ENCODE peak calls at places on chromosome 16, in five cellular contexts. One of them, this sample, is unnamed.

GRCh38 chr16:89449726-89450335 is 40.5 kb downstream of the ANKRD11 start:
- DNase-seq in head of caudate nucleus: no peak
- DNase-seq in AG09309: no peak
- DNase-seq in stimulated activated CD4-positive, alpha-beta T cell treated with anti-CD3 and anti-CD28 coated beads, Interleukin-12 subunit alpha, Interleukin-12 subunit beta, amount 100 ng/mL, for 4 hours: no peak
- DNase-seq in LHCN-M2: no peak
- DNase-seq in this sample: no peak

GRCh38 chr16:734208-734980 is 6.4 kb downstream of the CIAO3 start:
- DNase-seq in head of caudate nucleus: peak
- DNase-seq in LHCN-M2: no peak
- DNase-seq in AG09309: no peak
- DNase-seq in stimulated activated CD4-positive, alpha-beta T cell treated with anti-CD3 and anti-CD28 coated beads, Interleukin-12 subunit alpha, Interleukin-12 subunit beta, amount 100 ng/mL, for 4 hours: no peak
- DNase-seq in this sample: no peak

GRCh38 chr16:24430937-24431760 is 108.2 kb upstream of the RBBP6 start:
- DNase-seq in stimulated activated CD4-positive, alpha-beta T cell treated with anti-CD3 and anti-CD28 coated beads, Interleukin-12 subunit alpha, Interleukin-12 subunit beta, amount 100 ng/mL, for 4 hours: no peak
- DNase-seq in LHCN-M2: no peak
- DNase-seq in head of caudate nucleus: no peak
- DNase-seq in AG09309: no peak
- DNase-seq in this sample: no peak

GRCh38 chr16:87431926-87432325 is 39.8 kb downstream of the MAP1LC3B start:
- DNase-seq in head of caudate nucleus: no peak
- DNase-seq in stimulated activated CD4-positive, alpha-beta T cell treated with anti-CD3 and anti-CD28 coated beads, Interleukin-12 subunit alpha, Interleukin-12 subunit beta, amount 100 ng/mL, for 4 hours: no peak
- DNase-seq in AG09309: peak
- DNase-seq in LHCN-M2: peak
- DNase-seq in this sample: no peak

GRCh38 chr16:762595-763268 is 2.2 kb downstream of the MSLN start:
- DNase-seq in AG09309: no peak
- DNase-seq in LHCN-M2: no peak
- DNase-seq in head of caudate nucleus: no peak
- DNase-seq in stimulated activated CD4-positive, alpha-beta T cell treated with anti-CD3 and anti-CD28 coated beads, Interleukin-12 subunit alpha, Interleukin-12 subunit beta, amount 100 ng/mL, for 4 hours: no peak
- DNase-seq in this sample: no peak

GRCh38 chr16:5024632-5025031 is 9.1 kb downstream of the NAGPA start:
- DNase-seq in head of caudate nucleus: no peak
- DNase-seq in LHCN-M2: peak
- DNase-seq in stimulated activated CD4-positive, alpha-beta T cell treated with anti-CD3 and anti-CD28 coated beads, Interleukin-12 subunit alpha, Interleukin-12 subunit beta, amount 100 ng/mL, for 4 hours: no peak
- DNase-seq in AG09309: no peak
- DNase-seq in this sample: no peak

GRCh38 chr16:73739049-73739769 is 557.4 kb upstream of the PSMD7 start:
- DNase-seq in AG09309: no peak
- DNase-seq in stimulated activated CD4-positive, alpha-beta T cell treated with anti-CD3 and anti-CD28 coated beads, Interleukin-12 subunit alpha, Interleukin-12 subunit beta, amount 100 ng/mL, for 4 hours: no peak
- DNase-seq in head of caudate nucleus: no peak
- DNase-seq in LHCN-M2: no peak
- DNase-seq in this sample: no peak

GRCh38 chr16:56776562-56776961 is 46.6 kb downstream of the NUP93 start:
- DNase-seq in AG09309: peak
- DNase-seq in LHCN-M2: peak
- DNase-seq in head of caudate nucleus: no peak
- DNase-seq in stimulated activated CD4-positive, alpha-beta T cell treated with anti-CD3 and anti-CD28 coated beads, Interleukin-12 subunit alpha, Interleukin-12 subunit beta, amount 100 ng/mL, for 4 hours: no peak
- DNase-seq in this sample: no peak

GRCh38 chr16:27515874-27516353 is 33.8 kb downstream of the GTF3C1 start:
- DNase-seq in head of caudate nucleus: no peak
- DNase-seq in AG09309: no peak
- DNase-seq in LHCN-M2: peak
- DNase-seq in stimulated activated CD4-positive, alpha-beta T cell treated with anti-CD3 and anti-CD28 coated beads, Interleukin-12 subunit alpha, Interleukin-12 subunit beta, amount 100 ng/mL, for 4 hours: peak
- DNase-seq in this sample: no peak

GRCh38 chr16:58280846-58281301 is 14.0 kb downstream of the PRSS54 start:
- DNase-seq in stimulated activated CD4-positive, alpha-beta T cell treated with anti-CD3 and anti-CD28 coated beads, Interleukin-12 subunit alpha, Interleukin-12 subunit beta, amount 100 ng/mL, for 4 hours: no peak
- DNase-seq in head of caudate nucleus: no peak
- DNase-seq in LHCN-M2: peak
- DNase-seq in AG09309: no peak
- DNase-seq in this sample: no peak

GRCh38 chr16:69345923-69346322 is 5.7 kb downstream of the TMED6 start:
- DNase-seq in LHCN-M2: no peak
- DNase-seq in head of caudate nucleus: no peak
- DNase-seq in AG09309: no peak
- DNase-seq in stimulated activated CD4-positive, alpha-beta T cell treated with anti-CD3 and anti-CD28 coated beads, Interleukin-12 subunit alpha, Interleukin-12 subunit beta, amount 100 ng/mL, for 4 hours: no peak
- DNase-seq in this sample: no peak

GRCh38 chr16:30030011-30030685 is 923 bp downstream of the TLCD3B start:
- DNase-seq in head of caudate nucleus: no peak
- DNase-seq in AG09309: no peak
- DNase-seq in LHCN-M2: no peak
- DNase-seq in stimulated activated CD4-positive, alpha-beta T cell treated with anti-CD3 and anti-CD28 coated beads, Interleukin-12 subunit alpha, Interleukin-12 subunit beta, amount 100 ng/mL, for 4 hours: no peak
- DNase-seq in this sample: no peak

GRCh38 chr16:27470567-27471431 is 68.8 kb downstream of the IL21R start:
- DNase-seq in AG09309: no peak
- DNase-seq in head of caudate nucleus: no peak
- DNase-seq in stimulated activated CD4-positive, alpha-beta T cell treated with anti-CD3 and anti-CD28 coated beads, Interleukin-12 subunit alpha, Interleukin-12 subunit beta, amount 100 ng/mL, for 4 hours: no peak
- DNase-seq in LHCN-M2: peak
- DNase-seq in this sample: no peak

GRCh38 chr16:84891149-84891795 is 71.5 kb downstream of the CRISPLD2 start:
- DNase-seq in head of caudate nucleus: no peak
- DNase-seq in stimulated activated CD4-positive, alpha-beta T cell treated with anti-CD3 and anti-CD28 coated beads, Interleukin-12 subunit alpha, Interleukin-12 subunit beta, amount 100 ng/mL, for 4 hours: no peak
- DNase-seq in AG09309: no peak
- DNase-seq in LHCN-M2: no peak
- DNase-seq in this sample: no peak

GRCh38 chr16:50001144-50001543 is 23.9 kb upstream of the CNEP1R1 start:
- DNase-seq in stimulated activated CD4-positive, alpha-beta T cell treated with anti-CD3 and anti-CD28 coated beads, Interleukin-12 subunit alpha, Interleukin-12 subunit beta, amount 100 ng/mL, for 4 hours: no peak
- DNase-seq in head of caudate nucleus: no peak
- DNase-seq in LHCN-M2: no peak
- DNase-seq in AG09309: no peak
- DNase-seq in this sample: no peak

GRCh38 chr16:86170720-86171119 is 271.8 kb downstream of the IRF8 start:
- DNase-seq in stimulated activated CD4-positive, alpha-beta T cell treated with anti-CD3 and anti-CD28 coated beads, Interleukin-12 subunit alpha, Interleukin-12 subunit beta, amount 100 ng/mL, for 4 hours: no peak
- DNase-seq in AG09309: no peak
- DNase-seq in head of caudate nucleus: no peak
- DNase-seq in LHCN-M2: no peak
- DNase-seq in this sample: no peak